ENCODE peak calls at places on chromosome 19, in seven cellular contexts. L is uterus; J is left ventricle myocardium inferior; D is psoas muscle; M is CD8-positive, alpha-beta T cell; C is A549; Q is fibroblast of the aortic adventitia. Y is an unnamed sample.

GRCh38 chr19:52336976-52337375 is 933 bp downstream of the ZNF610 start:
- DNase-seq in L (no peak), J (no peak), D (no peak), M (no peak), C (no peak), Q (peak), Y (no peak)

GRCh38 chr19:38559428-38560401 is 58.0 kb downstream of the MAP4K1 start:
- DNase-seq in L (no peak), J (no peak), D (peak), M (peak), C (no peak), Q (no peak), Y (no peak)

GRCh38 chr19:19482785-19483625 is 32.3 kb downstream of the TSSK6 start:
- DNase-seq in L (no peak), J (no peak), D (peak), M (no peak), C (no peak), Q (no peak), Y (peak)

GRCh38 chr19:5947435-5947834 is 30.5 kb downstream of the RANBP3 start:
- DNase-seq in L (peak), J (peak), D (peak), M (no peak), C (no peak), Q (no peak), Y (peak)

GRCh38 chr19:2167896-2168618 is 4.3 kb downstream of the DOT1L start:
- DNase-seq in L (peak), J (peak), D (peak), M (peak), C (peak), Q (peak), Y (no peak)

GRCh38 chr19:34256835-34257558 is 2.6 kb downstream of the GARRE1 start:
- DNase-seq in L (no peak), J (no peak), D (no peak), M (no peak), C (no peak), Q (peak), Y (no peak)

GRCh38 chr19:12365094-12365371 is 450 bp downstream of the ZNF442 start:
- DNase-seq in L (peak), J (no peak), D (no peak), M (no peak), C (no peak), Q (peak), Y (no peak)

GRCh38 chr19:18960370-18960769 is 19.4 kb upstream of the HOMER3 start:
- DNase-seq in L (no peak), J (no peak), D (no peak), M (no peak), C (no peak), Q (no peak), Y (no peak)

GRCh38 chr19:38693380-38694223 is 46.2 kb downstream of the ACTN4 start:
- DNase-seq in L (no peak), J (no peak), D (no peak), M (peak), C (peak), Q (peak), Y (peak)

GRCh38 chr19:54190942-54191670 is at the start of gene TSEN34:
- DNase-seq in L (peak), J (peak), D (no peak), M (peak), C (no peak), Q (no peak), Y (no peak)

GRCh38 chr19:54160182-54160811 is 776 bp upstream of the LENG1 start:
- DNase-seq in L (no peak), J (no peak), D (no peak), M (no peak), C (no peak), Q (peak), Y (no peak)

GRCh38 chr19:28466107-28467045 is 746.6 kb downstream of the UQCRFS1 start:
- DNase-seq in L (no peak), J (peak), D (peak), M (peak), C (peak), Q (peak), Y (no peak)

GRCh38 chr19:3585301-3586123 is at the start of gene GIPC3:
- DNase-seq in L (no peak), J (no peak), D (no peak), M (no peak), C (no peak), Q (no peak), Y (no peak)

GRCh38 chr19:38417544-38418506 is 8.2 kb downstream of the RASGRP4 start:
- DNase-seq in L (peak), J (peak), D (peak), M (peak), C (peak), Q (no peak), Y (no peak)

GRCh38 chr19:8396563-8397203 is 6.5 kb downstream of the RAB11B start:
- DNase-seq in L (peak), J (peak), D (peak), M (peak), C (peak), Q (peak), Y (peak)

GRCh38 chr19:58218899-58219298 is 9.8 kb upstream of the ZNF544 start:
- DNase-seq in L (no peak), J (no peak), D (no peak), M (no peak), C (peak), Q (no peak), Y (no peak)

GRCh38 chr19:12733369-12733896 is 1.1 kb downstream of the TRIR start:
- DNase-seq in L (no peak), J (no peak), D (no peak), M (no peak), C (peak), Q (peak), Y (no peak)

GRCh38 chr19:8161135-8161646 is 11.8 kb upstream of the FBN3 start:
- DNase-seq in L (no peak), J (no peak), D (no peak), M (no peak), C (peak), Q (peak), Y (no peak)

GRCh38 chr19:24029941-24030636 is 56.9 kb upstream of the ZNF254 start:
- DNase-seq in L (no peak), J (no peak), D (no peak), M (no peak), C (no peak), Q (no peak), Y (no peak)

GRCh38 chr19:8050274-8051096 is 2.1 kb upstream of the CCL25 start:
- DNase-seq in L (peak), J (peak), D (peak), M (peak), C (peak), Q (peak), Y (peak)

GRCh38 chr19:34324320-34324719 is 40.7 kb upstream of the GPI start:
- DNase-seq in L (no peak), J (no peak), D (no peak), M (no peak), C (no peak), Q (no peak), Y (no peak)

GRCh38 chr19:45423033-45423588 is 606 bp downstream of the ERCC1 start:
- DNase-seq in L (peak), J (no peak), D (no peak), M (peak), C (no peak), Q (no peak), Y (peak)

GRCh38 chr19:48000846-48001245 is 6.4 kb downstream of the ELSPBP1 start:
- DNase-seq in L (no peak), J (no peak), D (no peak), M (no peak), C (no peak), Q (no peak), Y (no peak)

GRCh38 chr19:19546751-19547162 is 8.7 kb downstream of the CILP2 start:
- DNase-seq in L (no peak), J (peak), D (no peak), M (no peak), C (no peak), Q (no peak), Y (no peak)

DNA sequence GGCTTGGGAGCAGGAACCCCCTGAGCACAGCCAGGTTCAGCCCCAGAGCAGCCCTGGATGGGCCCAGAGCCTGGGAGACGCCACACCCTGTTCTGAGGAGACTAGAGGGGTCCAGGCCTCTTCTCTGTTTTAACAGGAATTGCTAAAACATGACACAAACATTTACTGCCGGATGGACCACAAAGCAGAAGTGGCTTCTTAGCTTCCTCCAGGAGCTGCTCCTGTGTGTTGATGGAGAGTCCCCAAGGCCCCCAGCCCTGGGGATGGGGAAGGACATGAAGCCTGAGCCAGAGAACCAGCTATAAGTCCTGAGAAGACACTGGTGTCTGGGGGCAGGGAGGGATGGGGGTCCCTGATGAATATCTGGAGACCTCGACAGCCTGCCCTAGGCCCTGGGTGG is 14.6 kb downstream of the CEACAM3 start:
- DNase-seq in L (no peak), J (peak), D (no peak), M (no peak), C (no peak), Q (no peak), Y (no peak)
- H3K4me3 ChIP-seq in L (no peak), J (no peak), D (no peak), M (no peak), C (no peak), Q (no peak), Y (no peak)

DNA sequence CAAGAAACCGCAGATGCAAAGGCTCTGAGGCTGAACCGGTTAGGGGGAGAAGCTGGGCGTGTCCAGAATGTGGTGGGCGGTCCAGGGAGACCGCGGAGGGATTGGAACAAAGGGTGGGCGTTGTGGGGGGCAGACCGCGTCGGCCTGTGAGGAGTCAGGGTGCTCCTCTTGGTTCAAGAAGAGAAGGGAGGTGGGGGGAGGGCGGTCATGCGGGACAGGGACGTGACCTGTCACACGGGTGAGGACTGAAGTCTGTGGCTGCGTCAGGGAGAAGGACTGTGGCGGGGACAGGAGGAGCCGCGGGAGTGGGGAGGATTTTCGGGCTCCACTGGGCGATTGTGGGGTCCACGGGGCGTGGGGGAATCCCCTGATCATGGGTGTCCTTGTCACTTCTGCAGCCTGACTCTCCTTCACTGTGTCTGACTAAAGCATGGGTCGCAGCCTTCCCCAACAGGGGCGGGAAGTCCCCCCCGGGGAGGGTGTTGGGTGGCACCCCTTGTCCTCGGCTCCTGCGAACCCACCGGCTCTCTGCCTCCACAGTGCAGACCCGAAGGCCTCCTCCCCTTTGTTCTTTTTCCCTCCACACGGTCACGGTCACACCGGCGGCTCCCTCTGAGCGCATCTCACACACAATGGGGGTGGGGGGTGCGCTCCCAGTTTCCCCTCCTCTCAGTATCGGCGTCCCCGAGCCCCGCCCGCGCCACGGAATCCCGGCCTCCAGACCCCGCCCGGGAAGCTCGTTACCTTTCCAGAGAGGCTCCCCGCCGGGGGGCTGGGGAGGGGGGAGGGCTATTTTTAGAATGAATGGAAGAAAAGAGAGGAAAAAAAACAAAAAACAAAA is 16.4 kb upstream of the KCNN1 start:
- DNase-seq in L (no peak), J (peak), D (no peak), M (no peak), C (no peak), Q (no peak), Y (no peak)
- H3K4me3 ChIP-seq in L (no peak), J (peak), D (no peak), M (no peak), C (peak), Q (no peak), Y (no peak)

GRCh38 chr19:461664-462551 is 1.1 kb upstream of the SHC2 start:
- DNase-seq in L (peak), J (peak), D (no peak), M (no peak), C (no peak), Q (no peak), Y (no peak)
- H3K4me3 ChIP-seq in L (peak), J (peak), D (peak), M (no peak), C (peak), Q (no peak), Y (peak)

DNA sequence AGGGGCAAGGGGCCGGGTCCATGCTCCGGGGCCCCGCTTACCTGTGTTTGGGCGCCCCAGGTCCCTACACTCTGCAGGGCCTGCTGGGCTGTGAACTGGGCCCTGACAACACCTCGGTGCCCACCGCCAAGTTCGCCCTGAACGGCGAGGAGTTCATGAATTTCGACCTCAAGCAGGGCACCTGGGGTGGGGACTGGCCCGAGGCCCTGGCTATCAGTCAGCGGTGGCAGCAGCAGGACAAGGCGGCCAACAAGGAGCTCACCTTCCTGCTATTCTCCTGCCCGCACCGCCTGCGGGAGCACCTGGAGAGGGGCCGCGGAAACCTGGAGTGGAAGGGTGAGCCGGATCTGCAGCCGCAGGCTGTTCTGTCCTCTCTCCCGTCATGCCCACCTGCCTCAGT is 1.7 kb downstream of the FCGRT start:
- DNase-seq in L (no peak), J (no peak), D (no peak), M (no peak), C (no peak), Q (no peak), Y (no peak)
- H3K4me3 ChIP-seq in L (no peak), J (peak), D (peak), M (peak), C (no peak), Q (no peak), Y (peak)

GRCh38 chr19:17209126-17210036 is 5.8 kb upstream of the USE1 start:
- DNase-seq in L (no peak), J (no peak), D (no peak), M (no peak), C (peak), Q (no peak), Y (no peak)
- H3K4me3 ChIP-seq in L (no peak), J (no peak), D (no peak), M (no peak), C (no peak), Q (no peak), Y (no peak)

GRCh38 chr19:55647732-55648656 is at the start of gene CCDC106:
- DNase-seq in L (peak), J (peak), D (peak), M (peak), C (peak), Q (peak), Y (no peak)

GRCh38 chr19:55648657-55649578 is 906 bp downstream of the CCDC106 start:
- DNase-seq in L (no peak), J (no peak), D (peak), M (no peak), C (no peak), Q (no peak), Y (no peak)

GRCh38 chr19:55650602-55651230 is 2.7 kb downstream of the CCDC106 start:
- DNase-seq in L (no peak), J (no peak), D (peak), M (no peak), C (no peak), Q (no peak), Y (no peak)

GRCh38 chr19:55651236-55651635 is 3.2 kb downstream of the CCDC106 start:
- DNase-seq in L (no peak), J (no peak), D (no peak), M (no peak), C (no peak), Q (no peak), Y (no peak)

DNA sequence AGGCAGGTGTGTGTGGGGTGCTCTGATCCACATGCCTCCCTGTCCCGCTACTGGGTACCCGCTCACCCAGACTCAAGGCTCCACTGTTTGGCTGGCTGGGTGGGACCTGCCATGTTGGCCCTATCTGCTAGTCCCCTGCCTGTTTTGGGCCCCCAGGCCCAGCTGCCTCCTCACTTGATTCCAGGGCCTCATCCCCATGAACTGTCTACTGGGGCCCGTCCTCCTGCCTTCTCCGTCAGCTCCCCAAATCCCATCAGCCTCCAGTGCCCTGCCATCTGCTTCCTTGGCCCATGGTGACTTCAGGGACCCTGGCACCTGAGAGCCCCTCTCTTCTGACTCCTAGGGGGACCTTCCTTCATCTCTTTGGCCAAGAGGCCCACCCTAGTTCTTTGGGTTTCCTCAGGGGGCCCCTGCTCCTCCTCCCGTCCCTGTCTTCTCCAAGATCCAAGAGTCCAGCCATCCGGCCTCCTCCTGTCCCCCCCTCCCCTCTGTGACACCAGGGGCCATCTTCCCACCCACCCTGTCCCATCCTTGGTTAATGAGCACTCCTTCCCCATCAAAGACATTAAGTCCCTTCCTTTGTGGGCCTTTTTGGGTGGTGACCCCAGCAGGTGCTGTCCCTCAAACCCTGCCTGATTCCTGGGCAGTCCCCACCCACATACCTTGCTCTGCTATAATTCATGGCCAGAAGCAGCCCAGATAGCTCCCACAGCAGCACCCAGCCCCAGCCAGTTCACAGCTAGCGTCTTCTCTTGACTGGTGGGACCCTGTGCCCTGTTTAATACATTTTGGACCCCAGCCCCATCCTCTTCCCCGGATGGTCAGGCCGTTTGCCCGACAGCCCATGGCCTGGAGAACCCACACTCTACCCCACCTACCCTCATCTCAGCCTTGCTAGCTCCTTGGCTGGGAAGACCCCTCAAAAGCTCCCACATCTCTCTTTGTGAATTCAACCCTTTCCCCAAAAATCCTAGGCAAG is 1.9 kb downstream of the CCDC106 start:
- DNase-seq in L (no peak), J (no peak), D (peak), M (no peak), C (no peak), Q (no peak), Y (no peak)
- H3K4me3 ChIP-seq in L (no peak), J (no peak), D (no peak), M (no peak), C (no peak), Q (no peak), Y (peak)

GRCh38 chr19:46789371-46789770 is 977 bp upstream of the SLC1A5 start:
- DNase-seq in L (no peak), J (no peak), D (no peak), M (no peak), C (no peak), Q (no peak), Y (no peak)

GRCh38 chr19:46788101-46788967 is at the start of gene SLC1A5:
- DNase-seq in L (peak), J (peak), D (peak), M (peak), C (peak), Q (peak), Y (peak)

GRCh38 chr19:46787040-46787330 is 1.4 kb downstream of the SLC1A5 start:
- DNase-seq in L (no peak), J (no peak), D (no peak), M (no peak), C (no peak), Q (no peak), Y (no peak)

GRCh38 chr19:46787331-46788100 is 878 bp downstream of the SLC1A5 start:
- DNase-seq in L (peak), J (peak), D (peak), M (no peak), C (peak), Q (peak), Y (no peak)

DNA sequence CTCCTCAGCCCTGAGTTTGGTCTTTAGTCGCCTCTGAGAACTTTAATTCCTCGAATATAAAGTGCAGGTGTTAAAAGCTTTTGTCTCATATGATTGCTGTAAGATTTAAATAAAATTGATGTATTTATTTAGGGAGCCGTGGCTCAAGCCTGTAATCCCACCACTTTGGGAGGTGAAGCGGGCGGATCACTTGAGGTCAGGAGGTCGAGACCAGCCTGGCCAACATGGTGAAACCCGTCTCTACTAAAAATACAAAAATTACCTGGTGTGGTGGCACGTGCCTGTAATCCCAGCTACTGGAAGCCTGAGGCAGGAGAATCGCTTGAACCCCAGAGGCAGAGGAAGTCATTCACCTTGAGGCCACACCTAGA is 559 bp upstream of the SLC1A5 start:
- DNase-seq in L (no peak), J (no peak), D (no peak), M (no peak), C (no peak), Q (no peak), Y (no peak)
- H3K4me3 ChIP-seq in L (no peak), J (peak), D (peak), M (peak), C (no peak), Q (no peak), Y (peak)

GRCh38 chr19:49421039-49421877 is 2.0 kb downstream of the PTH2 start:
- DNase-seq in L (no peak), J (peak), D (peak), M (no peak), C (no peak), Q (peak), Y (no peak)

GRCh38 chr19:49421878-49422202 is 1.4 kb downstream of the PTH2 start:
- DNase-seq in L (no peak), J (no peak), D (no peak), M (no peak), C (no peak), Q (no peak), Y (no peak)

GRCh38 chr19:49423278-49423984 is at the start of gene PTH2:
- DNase-seq in L (no peak), J (no peak), D (no peak), M (no peak), C (no peak), Q (no peak), Y (no peak)

GRCh38 chr19:49423985-49424303 is 703 bp upstream of the PTH2 start:
- DNase-seq in L (no peak), J (no peak), D (no peak), M (no peak), C (no peak), Q (no peak), Y (no peak)

GRCh38 chr19:49422407-49423277 is 599 bp downstream of the PTH2 start:
- DNase-seq in L (no peak), J (peak), D (peak), M (no peak), C (peak), Q (peak), Y (no peak)
- H3K4me3 ChIP-seq in L (no peak), J (peak), D (peak), M (peak), C (peak), Q (peak), Y (peak)

GRCh38 chr19:44305457-44305856 is 632 bp upstream of the ZNF235 start:
- DNase-seq in L (no peak), J (no peak), D (no peak), M (no peak), C (no peak), Q (no peak), Y (no peak)
- H3K4me3 ChIP-seq in L (no peak), J (peak), D (peak), M (peak), C (peak), Q (no peak), Y (peak)